ENCODE peak calls at places on chromosomes 5 and 9, in seven cellular contexts. Q is tibial nerve, A is A549, X is ovary, K is K562, S is HCT116, D is transverse colon. E is an unnamed sample.

GRCh38 chr5:6279607-6280006 is 98.7 kb downstream of the MED10 start:
- DNase-seq in K (no peak), S (no peak), X (no peak), Q (no peak), D (no peak), A (no peak), E (no peak)

GRCh38 chr5:17190799-17191391 is 26.5 kb upstream of the BASP1 start:
- DNase-seq in S (no peak), X (no peak), D (peak), Q (no peak), K (no peak), A (no peak), E (no peak)

GRCh38 chr5:168171901-168172717 is 119.3 kb upstream of the WWC1 start:
- DNase-seq in D (no peak), Q (no peak), X (no peak), K (no peak), S (no peak), A (no peak), E (no peak)

GRCh38 chr5:43606351-43606750 is 3.4 kb downstream of the NNT start:
- DNase-seq in Q (no peak), K (no peak), S (no peak), A (no peak), D (no peak), X (no peak), E (no peak)

GRCh38 chr9:86721843-86722705 is 225.2 kb downstream of the GAS1 start:
- DNase-seq in K (no peak), D (no peak), X (peak), Q (no peak), S (no peak), A (no peak), E (no peak)

GRCh38 chr5:74194196-74194595 is 446.3 kb downstream of the ENC1 start:
- DNase-seq in S (no peak), Q (no peak), X (no peak), A (no peak), D (no peak), K (no peak), E (peak)

GRCh38 chr5:14851067-14851422 is 20.5 kb downstream of the ANKH start:
- DNase-seq in X (no peak), D (no peak), S (no peak), K (no peak), A (no peak), Q (no peak), E (no peak)

GRCh38 chr5:362189-362588 is 40.7 kb downstream of the AHRR start:
- DNase-seq in Q (no peak), K (no peak), D (no peak), X (no peak), A (no peak), S (no peak), E (no peak)

GRCh38 chr5:17304282-17304681 is 86.9 kb downstream of the BASP1 start:
- DNase-seq in S (no peak), K (no peak), X (no peak), A (peak), D (no peak), Q (no peak), E (no peak)

GRCh38 chr9:128022886-128023285 is 42.1 kb upstream of the EEIG1 start:
- DNase-seq in D (no peak), Q (no peak), X (no peak), S (no peak), A (no peak), K (no peak), E (no peak)

GRCh38 chr5:71894091-71894490 is 175.0 kb downstream of the CARTPT start:
- DNase-seq in K (no peak), Q (no peak), X (no peak), D (no peak), A (no peak), S (no peak), E (peak)

DNA sequence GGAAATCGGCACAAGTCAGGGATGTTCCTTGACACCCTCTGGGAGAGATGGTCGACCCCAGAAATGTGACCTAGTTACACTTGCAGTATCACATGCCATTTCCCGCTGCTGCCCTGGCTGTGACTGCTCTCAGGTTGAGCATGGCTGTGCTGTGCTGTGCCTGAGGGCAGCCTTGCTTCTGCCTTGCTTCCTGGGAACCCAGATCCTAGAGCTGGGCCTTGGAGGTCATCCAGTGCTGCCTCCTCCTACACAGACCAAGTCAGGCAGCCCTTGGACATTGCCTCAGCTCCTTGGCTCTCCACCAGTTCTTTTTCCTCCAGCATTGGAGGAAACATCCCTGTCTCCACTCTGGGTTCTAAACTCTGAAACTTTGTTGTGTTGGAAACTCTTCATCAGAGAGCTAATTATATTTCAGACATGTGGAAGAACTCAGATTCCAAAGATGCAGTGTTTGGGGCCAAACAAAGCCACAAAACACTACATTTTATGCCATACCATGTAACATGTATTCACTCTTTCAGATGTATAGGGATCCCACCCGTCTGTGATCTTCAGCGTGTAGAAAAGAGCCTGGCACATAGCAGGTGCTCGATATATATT is 6.1 kb downstream of the MAMDC2 start:
- DNase-seq in Q (peak), D (peak), K (no peak), S (no peak), A (no peak), X (peak), E (no peak)
- TF ChIP-seq POLR2A in Q (peak), D (peak), K (no peak), S (no peak), A (no peak), X (peak), E (no peak)

GRCh38 chr5:138452720-138453119 is 12.6 kb upstream of the EGR1 start:
- DNase-seq in A (no peak), Q (no peak), K (no peak), D (no peak), X (no peak), S (no peak), E (no peak)
- TF ChIP-seq POLR2A in A (no peak), Q (no peak), K (no peak), D (no peak), X (no peak), S (no peak), E (no peak)

DNA sequence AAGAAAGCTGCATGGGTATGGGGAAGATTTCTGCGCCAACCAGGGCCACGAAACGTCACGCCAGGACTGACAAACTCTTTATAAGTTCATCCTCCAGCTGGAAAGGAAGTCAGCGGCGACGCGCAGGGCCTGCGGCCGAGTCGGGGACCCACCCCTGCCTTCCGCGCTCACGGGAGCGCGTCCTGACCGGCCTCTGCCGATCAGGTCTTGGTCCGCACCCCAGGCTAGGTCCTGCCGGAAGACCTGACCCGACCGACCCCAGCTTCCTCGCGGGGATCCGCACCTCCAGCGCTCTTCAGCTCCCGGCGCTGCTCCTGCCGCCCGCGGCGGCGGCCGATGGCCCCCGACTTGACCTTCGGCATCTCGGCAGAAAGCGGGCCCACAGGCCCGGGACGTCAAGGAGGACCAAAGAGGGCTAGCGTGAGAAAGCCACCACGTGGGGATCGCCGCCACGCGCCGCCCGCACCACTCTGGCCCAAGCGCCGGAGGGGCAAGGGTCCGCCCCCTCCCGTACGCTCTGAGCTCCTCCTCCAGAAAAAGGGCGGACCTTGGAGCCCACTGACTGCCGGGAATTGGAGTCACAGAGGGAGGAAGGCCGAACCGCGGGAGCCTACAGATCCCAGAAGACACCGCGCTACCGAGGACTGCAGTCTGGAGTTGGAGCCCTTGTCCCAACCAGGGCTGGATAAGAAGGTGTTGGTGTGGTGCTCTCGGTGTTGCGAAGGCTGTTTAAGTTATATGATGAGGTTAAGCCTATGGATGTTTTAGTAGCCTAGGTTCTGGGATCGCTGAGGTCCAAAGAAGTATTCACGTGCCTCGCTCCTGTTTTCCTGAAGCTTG is at the start of gene DIMT1:
- DNase-seq in S (peak), K (peak), Q (peak), D (peak), X (peak), A (peak), E (peak)
- TF ChIP-seq POLR2A in S (peak), K (peak), Q (peak), D (peak), X (peak), A (peak), E (peak)

GRCh38 chr9:96618209-96619108 is 1.2 kb downstream of the CDC14B start:
- DNase-seq in Q (no peak), A (peak), X (peak), D (peak), K (peak), S (no peak), E (peak)
- TF ChIP-seq POLR2A in Q (no peak), A (no peak), X (no peak), D (no peak), K (no peak), S (no peak), E (peak)

DNA sequence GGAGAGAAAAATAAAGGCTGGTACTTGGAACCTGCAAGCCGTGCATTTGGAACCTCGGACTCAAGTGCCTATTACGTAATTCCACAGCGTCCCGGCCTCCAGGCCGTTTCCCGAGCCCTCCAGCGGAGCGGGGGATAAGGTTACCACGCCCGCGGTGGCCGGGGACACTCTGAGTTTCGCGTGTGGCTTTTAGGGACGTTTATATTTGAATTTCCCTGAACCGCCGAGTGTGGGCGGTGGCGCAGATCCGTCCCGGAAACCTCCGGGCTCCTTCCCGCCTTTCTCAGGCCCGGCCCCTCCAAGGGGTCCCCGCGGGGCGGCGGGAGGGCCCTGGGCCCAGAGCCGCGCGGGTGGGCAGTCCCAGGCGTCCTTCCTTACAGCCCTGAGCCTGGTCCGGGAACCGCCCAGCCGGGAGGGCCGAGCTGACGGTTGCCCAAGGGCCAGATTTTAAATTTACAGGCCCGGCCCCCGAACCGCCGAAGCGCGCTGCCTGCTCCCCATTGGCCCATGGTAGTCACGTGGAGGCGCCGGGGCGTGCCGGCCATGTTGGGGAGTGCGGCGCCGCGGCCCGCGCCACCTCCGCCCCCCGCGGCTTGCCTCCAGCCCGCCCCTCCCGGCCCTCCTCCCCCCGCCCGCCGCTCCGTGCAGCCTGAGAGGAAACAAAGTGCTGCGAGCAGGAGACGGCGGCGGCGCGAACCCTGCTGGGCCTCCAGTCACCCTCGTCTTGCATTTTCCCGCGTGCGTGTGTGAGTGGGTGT is at the start of gene LMNB1:
- DNase-seq in S (peak), X (peak), K (peak), A (peak), Q (peak), D (peak), E (peak)
- TF ChIP-seq POLR2A in S (no peak), X (no peak), K (peak), A (peak), Q (peak), D (peak), E (no peak)

DNA sequence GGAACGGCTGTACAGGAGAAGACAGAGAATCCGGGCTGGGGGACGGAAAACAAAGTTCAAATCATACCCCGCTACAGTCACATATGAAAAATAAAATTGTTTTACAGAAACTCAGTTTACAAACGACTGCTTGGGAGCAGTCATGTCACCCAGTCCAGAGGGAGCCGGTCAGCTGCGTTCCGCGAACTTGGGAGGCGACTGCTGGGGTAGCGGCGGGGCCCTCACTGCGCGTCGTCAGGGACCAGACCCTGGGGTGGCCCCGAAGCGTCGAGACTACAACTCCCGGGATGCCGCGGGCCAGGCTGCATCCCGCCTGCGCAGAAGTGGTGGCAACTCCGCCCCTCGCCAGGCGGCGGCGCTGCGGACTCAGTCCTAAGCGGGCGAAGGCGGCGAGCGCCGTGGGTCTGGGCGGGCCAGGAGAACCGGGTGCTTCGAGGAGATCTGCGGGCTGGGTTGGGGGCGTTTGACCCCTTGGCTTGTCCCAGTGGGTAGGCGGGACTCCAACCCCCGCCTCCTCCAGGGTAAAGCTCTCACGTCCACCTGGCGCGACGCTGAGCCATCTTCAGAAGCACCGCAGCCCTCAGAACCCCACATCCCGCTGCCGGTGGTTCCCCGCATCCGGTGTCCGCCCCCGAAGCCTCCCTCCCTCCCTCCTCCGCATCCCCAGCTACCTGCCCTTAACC is 4.0 kb downstream of the SIT1 start:
- DNase-seq in K (peak), A (peak), Q (peak), S (peak), D (peak), X (peak), E (peak)
- TF ChIP-seq POLR2A in K (peak), A (peak), Q (peak), S (no peak), D (peak), X (peak), E (peak)

E was measured in esophagus muscularis mucosa.